ENCODE peak calls at places on chromosomes 5 and 9, in ten cellular contexts. One of them, this sample, is unnamed.

GRCh38 chr9:105901514-105902109 is 207.3 kb downstream of the TMEM38B start:
- DNase-seq in T-helper 9 cell: no peak
- DNase-seq in NCI-H187 treated with DMSO at 0.1 percent for 48 hours: no peak
- DNase-seq in stimulated activated CD4-positive, alpha-beta T cell treated with anti-CD3 and anti-CD28 coated beads, Interleukin-15, amount 100 ng/mL, for 24 hours: peak
- DNase-seq in HEK293T: peak
- DNase-seq in activated CD4-positive, alpha-beta T cell treated with anti-CD3 and anti-CD28 coated beads, Interleukin-2, amount 50 U/mL, for 1 hour: no peak
- DNase-seq in T-helper 1 cell: no peak
- DNase-seq in nephron progenitor cell: peak
- DNase-seq in endothelial cell: peak
- DNase-seq in GM23338: peak
- DNase-seq in this sample: peak

GRCh38 chr5:124664287-124664686 is 82.2 kb downstream of the ZNF608 start:
- DNase-seq in nephron progenitor cell: no peak
- DNase-seq in endothelial cell: no peak
- DNase-seq in stimulated activated CD4-positive, alpha-beta T cell treated with anti-CD3 and anti-CD28 coated beads, Interleukin-15, amount 100 ng/mL, for 24 hours: no peak
- DNase-seq in activated CD4-positive, alpha-beta T cell treated with anti-CD3 and anti-CD28 coated beads, Interleukin-2, amount 50 U/mL, for 1 hour: no peak
- DNase-seq in HEK293T: no peak
- DNase-seq in GM23338: no peak
- DNase-seq in T-helper 9 cell: no peak
- DNase-seq in NCI-H187 treated with DMSO at 0.1 percent for 48 hours: no peak
- DNase-seq in T-helper 1 cell: no peak
- DNase-seq in this sample: no peak

GRCh38 chr5:96572864-96573512 is 89.2 kb upstream of the CAST start:
- DNase-seq in activated CD4-positive, alpha-beta T cell treated with anti-CD3 and anti-CD28 coated beads, Interleukin-2, amount 50 U/mL, for 1 hour: no peak
- DNase-seq in GM23338: no peak
- DNase-seq in endothelial cell: no peak
- DNase-seq in stimulated activated CD4-positive, alpha-beta T cell treated with anti-CD3 and anti-CD28 coated beads, Interleukin-15, amount 100 ng/mL, for 24 hours: no peak
- DNase-seq in HEK293T: no peak
- DNase-seq in T-helper 9 cell: no peak
- DNase-seq in nephron progenitor cell: no peak
- DNase-seq in T-helper 1 cell: no peak
- DNase-seq in NCI-H187 treated with DMSO at 0.1 percent for 48 hours: no peak
- DNase-seq in this sample: peak

GRCh38 chr5:41885286-41885685 is 15.1 kb upstream of the OXCT1 start:
- DNase-seq in activated CD4-positive, alpha-beta T cell treated with anti-CD3 and anti-CD28 coated beads, Interleukin-2, amount 50 U/mL, for 1 hour: no peak
- DNase-seq in T-helper 1 cell: no peak
- DNase-seq in T-helper 9 cell: no peak
- DNase-seq in NCI-H187 treated with DMSO at 0.1 percent for 48 hours: no peak
- DNase-seq in GM23338: no peak
- DNase-seq in nephron progenitor cell: no peak
- DNase-seq in HEK293T: no peak
- DNase-seq in stimulated activated CD4-positive, alpha-beta T cell treated with anti-CD3 and anti-CD28 coated beads, Interleukin-15, amount 100 ng/mL, for 24 hours: no peak
- DNase-seq in endothelial cell: no peak
- DNase-seq in this sample: no peak

GRCh38 chr9:112194969-112195431 is 19.9 kb upstream of the SUSD1 start:
- DNase-seq in T-helper 9 cell: no peak
- DNase-seq in NCI-H187 treated with DMSO at 0.1 percent for 48 hours: no peak
- DNase-seq in GM23338: no peak
- DNase-seq in HEK293T: no peak
- DNase-seq in nephron progenitor cell: no peak
- DNase-seq in T-helper 1 cell: no peak
- DNase-seq in activated CD4-positive, alpha-beta T cell treated with anti-CD3 and anti-CD28 coated beads, Interleukin-2, amount 50 U/mL, for 1 hour: no peak
- DNase-seq in endothelial cell: no peak
- DNase-seq in stimulated activated CD4-positive, alpha-beta T cell treated with anti-CD3 and anti-CD28 coated beads, Interleukin-15, amount 100 ng/mL, for 24 hours: no peak
- DNase-seq in this sample: no peak

GRCh38 chr5:612498-613424 is 621 bp downstream of the CEP72 start:
- DNase-seq in stimulated activated CD4-positive, alpha-beta T cell treated with anti-CD3 and anti-CD28 coated beads, Interleukin-15, amount 100 ng/mL, for 24 hours: peak
- DNase-seq in nephron progenitor cell: no peak
- DNase-seq in GM23338: peak
- DNase-seq in HEK293T: peak
- DNase-seq in T-helper 1 cell: no peak
- DNase-seq in activated CD4-positive, alpha-beta T cell treated with anti-CD3 and anti-CD28 coated beads, Interleukin-2, amount 50 U/mL, for 1 hour: peak
- DNase-seq in endothelial cell: peak
- DNase-seq in NCI-H187 treated with DMSO at 0.1 percent for 48 hours: no peak
- DNase-seq in T-helper 9 cell: no peak
- DNase-seq in this sample: peak

GRCh38 chr9:137731216-137731946 is 112.6 kb downstream of the EHMT1 start:
- DNase-seq in HEK293T: no peak
- DNase-seq in stimulated activated CD4-positive, alpha-beta T cell treated with anti-CD3 and anti-CD28 coated beads, Interleukin-15, amount 100 ng/mL, for 24 hours: no peak
- DNase-seq in endothelial cell: no peak
- DNase-seq in NCI-H187 treated with DMSO at 0.1 percent for 48 hours: no peak
- DNase-seq in GM23338: no peak
- DNase-seq in activated CD4-positive, alpha-beta T cell treated with anti-CD3 and anti-CD28 coated beads, Interleukin-2, amount 50 U/mL, for 1 hour: no peak
- DNase-seq in nephron progenitor cell: no peak
- DNase-seq in T-helper 1 cell: no peak
- DNase-seq in T-helper 9 cell: no peak
- DNase-seq in this sample: no peak

GRCh38 chr9:2469681-2470141 is 151.9 kb upstream of the VLDLR start:
- DNase-seq in activated CD4-positive, alpha-beta T cell treated with anti-CD3 and anti-CD28 coated beads, Interleukin-2, amount 50 U/mL, for 1 hour: no peak
- DNase-seq in endothelial cell: peak
- DNase-seq in NCI-H187 treated with DMSO at 0.1 percent for 48 hours: no peak
- DNase-seq in nephron progenitor cell: peak
- DNase-seq in HEK293T: peak
- DNase-seq in stimulated activated CD4-positive, alpha-beta T cell treated with anti-CD3 and anti-CD28 coated beads, Interleukin-15, amount 100 ng/mL, for 24 hours: peak
- DNase-seq in T-helper 1 cell: no peak
- DNase-seq in GM23338: peak
- DNase-seq in T-helper 9 cell: no peak
- DNase-seq in this sample: peak

GRCh38 chr9:119349548-119349947 is 19.7 kb downstream of the BRINP1 start:
- DNase-seq in T-helper 9 cell: no peak
- DNase-seq in NCI-H187 treated with DMSO at 0.1 percent for 48 hours: no peak
- DNase-seq in nephron progenitor cell: peak
- DNase-seq in T-helper 1 cell: no peak
- DNase-seq in GM23338: peak
- DNase-seq in stimulated activated CD4-positive, alpha-beta T cell treated with anti-CD3 and anti-CD28 coated beads, Interleukin-15, amount 100 ng/mL, for 24 hours: no peak
- DNase-seq in HEK293T: no peak
- DNase-seq in endothelial cell: peak
- DNase-seq in activated CD4-positive, alpha-beta T cell treated with anti-CD3 and anti-CD28 coated beads, Interleukin-2, amount 50 U/mL, for 1 hour: no peak
- DNase-seq in this sample: peak

GRCh38 chr5:39092581-39093350 is 18.6 kb upstream of the RICTOR start:
- DNase-seq in activated CD4-positive, alpha-beta T cell treated with anti-CD3 and anti-CD28 coated beads, Interleukin-2, amount 50 U/mL, for 1 hour: no peak
- DNase-seq in HEK293T: no peak
- DNase-seq in GM23338: no peak
- DNase-seq in T-helper 1 cell: no peak
- DNase-seq in stimulated activated CD4-positive, alpha-beta T cell treated with anti-CD3 and anti-CD28 coated beads, Interleukin-15, amount 100 ng/mL, for 24 hours: no peak
- DNase-seq in T-helper 9 cell: no peak
- DNase-seq in NCI-H187 treated with DMSO at 0.1 percent for 48 hours: no peak
- DNase-seq in endothelial cell: no peak
- DNase-seq in nephron progenitor cell: no peak
- DNase-seq in this sample: peak

GRCh38 chr5:140295414-140295813 is 7.5 kb downstream of the PFDN1 start:
- DNase-seq in GM23338: no peak
- DNase-seq in HEK293T: peak
- DNase-seq in NCI-H187 treated with DMSO at 0.1 percent for 48 hours: no peak
- DNase-seq in activated CD4-positive, alpha-beta T cell treated with anti-CD3 and anti-CD28 coated beads, Interleukin-2, amount 50 U/mL, for 1 hour: peak
- DNase-seq in endothelial cell: no peak
- DNase-seq in stimulated activated CD4-positive, alpha-beta T cell treated with anti-CD3 and anti-CD28 coated beads, Interleukin-15, amount 100 ng/mL, for 24 hours: peak
- DNase-seq in T-helper 9 cell: no peak
- DNase-seq in T-helper 1 cell: peak
- DNase-seq in nephron progenitor cell: no peak
- DNase-seq in this sample: peak

GRCh38 chr9:76257224-76257794 is 136.9 kb downstream of the RFK start:
- DNase-seq in activated CD4-positive, alpha-beta T cell treated with anti-CD3 and anti-CD28 coated beads, Interleukin-2, amount 50 U/mL, for 1 hour: no peak
- DNase-seq in HEK293T: no peak
- DNase-seq in T-helper 9 cell: no peak
- DNase-seq in stimulated activated CD4-positive, alpha-beta T cell treated with anti-CD3 and anti-CD28 coated beads, Interleukin-15, amount 100 ng/mL, for 24 hours: no peak
- DNase-seq in GM23338: no peak
- DNase-seq in nephron progenitor cell: no peak
- DNase-seq in endothelial cell: no peak
- DNase-seq in T-helper 1 cell: no peak
- DNase-seq in NCI-H187 treated with DMSO at 0.1 percent for 48 hours: no peak
- DNase-seq in this sample: no peak

GRCh38 chr5:156589104-156589858 is 260.8 kb upstream of the PPP1R2B start:
- DNase-seq in activated CD4-positive, alpha-beta T cell treated with anti-CD3 and anti-CD28 coated beads, Interleukin-2, amount 50 U/mL, for 1 hour: no peak
- DNase-seq in NCI-H187 treated with DMSO at 0.1 percent for 48 hours: no peak
- DNase-seq in stimulated activated CD4-positive, alpha-beta T cell treated with anti-CD3 and anti-CD28 coated beads, Interleukin-15, amount 100 ng/mL, for 24 hours: no peak
- DNase-seq in endothelial cell: no peak
- DNase-seq in T-helper 1 cell: no peak
- DNase-seq in nephron progenitor cell: no peak
- DNase-seq in GM23338: no peak
- DNase-seq in T-helper 9 cell: no peak
- DNase-seq in HEK293T: no peak
- DNase-seq in this sample: no peak

GRCh38 chr5:67773439-67773988 is 442.0 kb upstream of the PIK3R1 start:
- DNase-seq in stimulated activated CD4-positive, alpha-beta T cell treated with anti-CD3 and anti-CD28 coated beads, Interleukin-15, amount 100 ng/mL, for 24 hours: no peak
- DNase-seq in T-helper 9 cell: no peak
- DNase-seq in GM23338: no peak
- DNase-seq in endothelial cell: no peak
- DNase-seq in activated CD4-positive, alpha-beta T cell treated with anti-CD3 and anti-CD28 coated beads, Interleukin-2, amount 50 U/mL, for 1 hour: no peak
- DNase-seq in NCI-H187 treated with DMSO at 0.1 percent for 48 hours: no peak
- DNase-seq in nephron progenitor cell: no peak
- DNase-seq in T-helper 1 cell: no peak
- DNase-seq in HEK293T: no peak
- DNase-seq in this sample: no peak

GRCh38 chr9:92278117-92278516 is 15.4 kb downstream of the IARS1 start:
- DNase-seq in activated CD4-positive, alpha-beta T cell treated with anti-CD3 and anti-CD28 coated beads, Interleukin-2, amount 50 U/mL, for 1 hour: no peak
- DNase-seq in stimulated activated CD4-positive, alpha-beta T cell treated with anti-CD3 and anti-CD28 coated beads, Interleukin-15, amount 100 ng/mL, for 24 hours: no peak
- DNase-seq in HEK293T: no peak
- DNase-seq in nephron progenitor cell: no peak
- DNase-seq in T-helper 9 cell: no peak
- DNase-seq in NCI-H187 treated with DMSO at 0.1 percent for 48 hours: no peak
- DNase-seq in GM23338: no peak
- DNase-seq in endothelial cell: no peak
- DNase-seq in T-helper 1 cell: no peak
- DNase-seq in this sample: no peak

GRCh38 chr9:14323969-14324366 is 10.0 kb upstream of the NFIB start:
- DNase-seq in T-helper 9 cell: no peak
- DNase-seq in nephron progenitor cell: no peak
- DNase-seq in endothelial cell: no peak
- DNase-seq in HEK293T: no peak
- DNase-seq in GM23338: no peak
- DNase-seq in stimulated activated CD4-positive, alpha-beta T cell treated with anti-CD3 and anti-CD28 coated beads, Interleukin-15, amount 100 ng/mL, for 24 hours: no peak
- DNase-seq in T-helper 1 cell: no peak
- DNase-seq in activated CD4-positive, alpha-beta T cell treated with anti-CD3 and anti-CD28 coated beads, Interleukin-2, amount 50 U/mL, for 1 hour: no peak
- DNase-seq in NCI-H187 treated with DMSO at 0.1 percent for 48 hours: no peak
- DNase-seq in this sample: no peak

GRCh38 chr5:103089272-103089671 is 30.7 kb downstream of the GIN1 start:
- DNase-seq in T-helper 1 cell: no peak
- DNase-seq in nephron progenitor cell: no peak
- DNase-seq in stimulated activated CD4-positive, alpha-beta T cell treated with anti-CD3 and anti-CD28 coated beads, Interleukin-15, amount 100 ng/mL, for 24 hours: no peak
- DNase-seq in NCI-H187 treated with DMSO at 0.1 percent for 48 hours: no peak
- DNase-seq in T-helper 9 cell: no peak
- DNase-seq in GM23338: no peak
- DNase-seq in HEK293T: no peak
- DNase-seq in activated CD4-positive, alpha-beta T cell treated with anti-CD3 and anti-CD28 coated beads, Interleukin-2, amount 50 U/mL, for 1 hour: no peak
- DNase-seq in endothelial cell: no peak
- DNase-seq in this sample: no peak

GRCh38 chr5:161696992-161697391 is 11.5 kb downstream of the GABRA6 start:
- DNase-seq in T-helper 1 cell: no peak
- DNase-seq in HEK293T: no peak
- DNase-seq in nephron progenitor cell: no peak
- DNase-seq in NCI-H187 treated with DMSO at 0.1 percent for 48 hours: no peak
- DNase-seq in stimulated activated CD4-positive, alpha-beta T cell treated with anti-CD3 and anti-CD28 coated beads, Interleukin-15, amount 100 ng/mL, for 24 hours: no peak
- DNase-seq in activated CD4-positive, alpha-beta T cell treated with anti-CD3 and anti-CD28 coated beads, Interleukin-2, amount 50 U/mL, for 1 hour: no peak
- DNase-seq in endothelial cell: no peak
- DNase-seq in GM23338: no peak
- DNase-seq in T-helper 9 cell: no peak
- DNase-seq in this sample: no peak

GRCh38 chr9:136311433-136312375 is 7.8 kb upstream of the CCDC187 start:
- DNase-seq in T-helper 9 cell: no peak
- DNase-seq in endothelial cell: no peak
- DNase-seq in nephron progenitor cell: no peak
- DNase-seq in GM23338: no peak
- DNase-seq in activated CD4-positive, alpha-beta T cell treated with anti-CD3 and anti-CD28 coated beads, Interleukin-2, amount 50 U/mL, for 1 hour: no peak
- DNase-seq in T-helper 1 cell: no peak
- DNase-seq in stimulated activated CD4-positive, alpha-beta T cell treated with anti-CD3 and anti-CD28 coated beads, Interleukin-15, amount 100 ng/mL, for 24 hours: peak
- DNase-seq in HEK293T: no peak
- DNase-seq in NCI-H187 treated with DMSO at 0.1 percent for 48 hours: peak
- DNase-seq in this sample: no peak

GRCh38 chr9:14348241-14349140 is 34.5 kb upstream of the NFIB start:
- DNase-seq in nephron progenitor cell: peak
- DNase-seq in stimulated activated CD4-positive, alpha-beta T cell treated with anti-CD3 and anti-CD28 coated beads, Interleukin-15, amount 100 ng/mL, for 24 hours: no peak
- DNase-seq in HEK293T: no peak
- DNase-seq in GM23338: peak
- DNase-seq in endothelial cell: peak
- DNase-seq in activated CD4-positive, alpha-beta T cell treated with anti-CD3 and anti-CD28 coated beads, Interleukin-2, amount 50 U/mL, for 1 hour: no peak
- DNase-seq in T-helper 1 cell: no peak
- DNase-seq in NCI-H187 treated with DMSO at 0.1 percent for 48 hours: no peak
- DNase-seq in T-helper 9 cell: no peak
- DNase-seq in this sample: no peak

GRCh38 chr5:124720589-124720988 is 25.9 kb downstream of the ZNF608 start:
- DNase-seq in HEK293T: no peak
- DNase-seq in GM23338: no peak
- DNase-seq in nephron progenitor cell: no peak
- DNase-seq in endothelial cell: no peak
- DNase-seq in stimulated activated CD4-positive, alpha-beta T cell treated with anti-CD3 and anti-CD28 coated beads, Interleukin-15, amount 100 ng/mL, for 24 hours: no peak
- DNase-seq in T-helper 1 cell: no peak
- DNase-seq in T-helper 9 cell: no peak
- DNase-seq in NCI-H187 treated with DMSO at 0.1 percent for 48 hours: no peak
- DNase-seq in activated CD4-positive, alpha-beta T cell treated with anti-CD3 and anti-CD28 coated beads, Interleukin-2, amount 50 U/mL, for 1 hour: no peak
- DNase-seq in this sample: no peak

GRCh38 chr5:117230375-117230774 is 655.8 kb upstream of the SEMA6A start:
- DNase-seq in HEK293T: no peak
- DNase-seq in T-helper 9 cell: no peak
- DNase-seq in endothelial cell: no peak
- DNase-seq in NCI-H187 treated with DMSO at 0.1 percent for 48 hours: no peak
- DNase-seq in stimulated activated CD4-positive, alpha-beta T cell treated with anti-CD3 and anti-CD28 coated beads, Interleukin-15, amount 100 ng/mL, for 24 hours: no peak
- DNase-seq in T-helper 1 cell: no peak
- DNase-seq in GM23338: no peak
- DNase-seq in activated CD4-positive, alpha-beta T cell treated with anti-CD3 and anti-CD28 coated beads, Interleukin-2, amount 50 U/mL, for 1 hour: no peak
- DNase-seq in nephron progenitor cell: no peak
- DNase-seq in this sample: no peak

GRCh38 chr9:100602302-100602930 is 24.5 kb downstream of the CAVIN4 start:
- DNase-seq in stimulated activated CD4-positive, alpha-beta T cell treated with anti-CD3 and anti-CD28 coated beads, Interleukin-15, amount 100 ng/mL, for 24 hours: no peak
- DNase-seq in nephron progenitor cell: peak
- DNase-seq in NCI-H187 treated with DMSO at 0.1 percent for 48 hours: peak
- DNase-seq in T-helper 1 cell: no peak
- DNase-seq in HEK293T: peak
- DNase-seq in activated CD4-positive, alpha-beta T cell treated with anti-CD3 and anti-CD28 coated beads, Interleukin-2, amount 50 U/mL, for 1 hour: no peak
- DNase-seq in GM23338: peak
- DNase-seq in T-helper 9 cell: no peak
- DNase-seq in endothelial cell: peak
- DNase-seq in this sample: peak

GRCh38 chr9:127664678-127665507 is 41.9 kb upstream of the CFAP157 start:
- DNase-seq in NCI-H187 treated with DMSO at 0.1 percent for 48 hours: no peak
- DNase-seq in HEK293T: no peak
- DNase-seq in T-helper 9 cell: no peak
- DNase-seq in T-helper 1 cell: no peak
- DNase-seq in nephron progenitor cell: no peak
- DNase-seq in endothelial cell: no peak
- DNase-seq in stimulated activated CD4-positive, alpha-beta T cell treated with anti-CD3 and anti-CD28 coated beads, Interleukin-15, amount 100 ng/mL, for 24 hours: no peak
- DNase-seq in GM23338: no peak
- DNase-seq in activated CD4-positive, alpha-beta T cell treated with anti-CD3 and anti-CD28 coated beads, Interleukin-2, amount 50 U/mL, for 1 hour: no peak
- DNase-seq in this sample: no peak

GRCh38 chr9:93190656-93191353 is 6.9 kb downstream of the WNK2 start:
- DNase-seq in T-helper 1 cell: no peak
- DNase-seq in NCI-H187 treated with DMSO at 0.1 percent for 48 hours: no peak
- DNase-seq in activated CD4-positive, alpha-beta T cell treated with anti-CD3 and anti-CD28 coated beads, Interleukin-2, amount 50 U/mL, for 1 hour: no peak
- DNase-seq in endothelial cell: no peak
- DNase-seq in HEK293T: no peak
- DNase-seq in GM23338: no peak
- DNase-seq in nephron progenitor cell: no peak
- DNase-seq in T-helper 9 cell: no peak
- DNase-seq in stimulated activated CD4-positive, alpha-beta T cell treated with anti-CD3 and anti-CD28 coated beads, Interleukin-15, amount 100 ng/mL, for 24 hours: no peak
- DNase-seq in this sample: no peak

GRCh38 chr5:172765766-172766286 is 5.2 kb downstream of the DUSP1 start:
- DNase-seq in T-helper 9 cell: no peak
- DNase-seq in HEK293T: no peak
- DNase-seq in endothelial cell: no peak
- DNase-seq in nephron progenitor cell: no peak
- DNase-seq in stimulated activated CD4-positive, alpha-beta T cell treated with anti-CD3 and anti-CD28 coated beads, Interleukin-15, amount 100 ng/mL, for 24 hours: no peak
- DNase-seq in NCI-H187 treated with DMSO at 0.1 percent for 48 hours: no peak
- DNase-seq in activated CD4-positive, alpha-beta T cell treated with anti-CD3 and anti-CD28 coated beads, Interleukin-2, amount 50 U/mL, for 1 hour: no peak
- DNase-seq in T-helper 1 cell: no peak
- DNase-seq in GM23338: no peak
- DNase-seq in this sample: peak

GRCh38 chr9:122001491-122002201 is 91.5 kb downstream of the TTLL11 start:
- DNase-seq in T-helper 9 cell: no peak
- DNase-seq in HEK293T: no peak
- DNase-seq in GM23338: peak
- DNase-seq in T-helper 1 cell: no peak
- DNase-seq in activated CD4-positive, alpha-beta T cell treated with anti-CD3 and anti-CD28 coated beads, Interleukin-2, amount 50 U/mL, for 1 hour: no peak
- DNase-seq in endothelial cell: no peak
- DNase-seq in NCI-H187 treated with DMSO at 0.1 percent for 48 hours: no peak
- DNase-seq in nephron progenitor cell: no peak
- DNase-seq in stimulated activated CD4-positive, alpha-beta T cell treated with anti-CD3 and anti-CD28 coated beads, Interleukin-15, amount 100 ng/mL, for 24 hours: no peak
- DNase-seq in this sample: peak

GRCh38 chr9:96383165-96383939 is at the start of gene SLC35D2:
- DNase-seq in HEK293T: no peak
- DNase-seq in endothelial cell: peak
- DNase-seq in nephron progenitor cell: peak
- DNase-seq in T-helper 1 cell: no peak
- DNase-seq in activated CD4-positive, alpha-beta T cell treated with anti-CD3 and anti-CD28 coated beads, Interleukin-2, amount 50 U/mL, for 1 hour: no peak
- DNase-seq in GM23338: peak
- DNase-seq in T-helper 9 cell: no peak
- DNase-seq in stimulated activated CD4-positive, alpha-beta T cell treated with anti-CD3 and anti-CD28 coated beads, Interleukin-15, amount 100 ng/mL, for 24 hours: peak
- DNase-seq in NCI-H187 treated with DMSO at 0.1 percent for 48 hours: no peak
- DNase-seq in this sample: peak